ENCODE peak calls at places on chromosomes 4 and X, in four cellular contexts. U, C, D and P are unnamed samples.

GRCh38 chr4:2041234-2042130 is 17.6 kb upstream of the NAT8L start:
- DNase-seq in U (peak; percentile 86), C (no peak), D (peak; percentile 91), P (peak; percentile 90)

GRCh38 chr4:104728380-104729122 is 233.9 kb upstream of the CXXC4 start:
- DNase-seq in U (peak; percentile 60), C (no peak), D (no peak), P (no peak)

GRCh38 chrX:13432776-13433605 is 113.1 kb upstream of the ATXN3L start:
- DNase-seq in U (peak; percentile 75), C (no peak), D (no peak), P (no peak)

GRCh38 chr4:108965031-108965430 is 202.2 kb upstream of the ETNPPL start:
- DNase-seq in U (no peak), C (no peak), D (no peak), P (no peak)

GRCh38 chrX:151153086-151153485 is 23.3 kb upstream of the GPR50 start:
- DNase-seq in U (peak; percentile 71), C (no peak), D (no peak), P (no peak)

GRCh38 chrX:114712466-114712865 is 128.6 kb downstream of the HTR2C start:
- DNase-seq in U (peak; percentile 5), C (no peak), D (no peak), P (no peak)

GRCh38 chr4:40728341-40728740 is 21.4 kb upstream of the NSUN7 start:
- DNase-seq in U (no peak), C (no peak), D (no peak), P (no peak)

GRCh38 chr4:5365071-5366008 is 314.1 kb downstream of the STK32B start:
- DNase-seq in U (peak; percentile 95), C (no peak), D (no peak), P (no peak)

GRCh38 chr4:94446386-94446785 is 5.4 kb upstream of the PDLIM5 start:
- DNase-seq in U (peak; percentile 91), C (no peak), D (no peak), P (no peak)

GRCh38 chrX:86061407-86061806 is 14.0 kb upstream of the CHM start:
- DNase-seq in U (no peak), C (no peak), D (no peak), P (no peak)

GRCh38 chr4:77385124-77385969 is 220.3 kb upstream of the CXCL13 start:
- DNase-seq in U (peak; percentile 77), C (no peak), D (peak; percentile 41), P (peak; percentile 68)

GRCh38 chrX:40082447-40083119 is 15.2 kb downstream of the BCOR start:
- DNase-seq in U (peak; percentile 24), C (no peak), D (no peak), P (no peak)

GRCh38 chr4:12495211-12495610 is 988.9 kb downstream of the RAB28 start:
- DNase-seq in U (no peak), C (no peak), D (no peak), P (no peak)

GRCh38 chr4:73244941-73245601 is 13.5 kb downstream of the ANKRD17 start:
- DNase-seq in U (no peak), C (no peak), D (no peak), P (no peak)